ENCODE peak calls at places on chromosomes 1 and 21, in seven cellular contexts. X is sigmoid colon, O is Peyer's patch, A is IMR-90, C is body of pancreas, R is tibial nerve, B is GM12891. H is an unnamed sample.

GRCh38 chr1:65253800-65254319 is 55.5 kb upstream of the DNAJC6 start:
- DNase-seq in R (no peak), C (no peak), O (no peak), X (no peak), B (no peak), A (no peak), H (no peak)

GRCh38 chr1:114062646-114063045 is 83.4 kb downstream of the OLFML3 start:
- DNase-seq in C (no peak), B (no peak), X (no peak), R (no peak), O (no peak), A (no peak), H (no peak)

GRCh38 chr1:9338354-9339250 is 45.9 kb downstream of the SPSB1 start:
- DNase-seq in C (no peak), A (no peak), B (no peak), R (no peak), O (no peak), X (peak), H (no peak)

GRCh38 chr1:47655521-47656300 is 217.9 kb downstream of the FOXD2 start:
- DNase-seq in B (no peak), C (no peak), A (no peak), O (no peak), R (no peak), X (peak), H (no peak)

GRCh38 chr1:205474571-205474970 is 18.7 kb upstream of the BLACAT1 start:
- DNase-seq in B (no peak), R (no peak), X (no peak), C (no peak), A (no peak), O (no peak), H (no peak)

GRCh38 chr1:151985270-151985669 is 8.4 kb downstream of the S100A10 start:
- DNase-seq in B (no peak), C (no peak), O (no peak), A (no peak), R (no peak), X (no peak), H (no peak)

GRCh38 chr1:23215751-23216449 is 1.4 kb downstream of the HTR1D start:
- DNase-seq in C (no peak), O (no peak), R (no peak), B (no peak), X (no peak), A (no peak), H (no peak)

GRCh38 chr1:67645495-67646144 is 39.4 kb upstream of the GADD45A start:
- DNase-seq in A (no peak), O (peak), R (peak), X (peak), C (peak), B (no peak), H (no peak)

GRCh38 chr1:56073614-56074356 is 505.6 kb downstream of the PLPP3 start:
- DNase-seq in A (peak), X (peak), O (no peak), C (peak), R (peak), B (no peak), H (peak)

GRCh38 chr1:247145279-247145678 is 26.5 kb downstream of the ZNF124 start:
- DNase-seq in R (no peak), O (no peak), X (no peak), A (no peak), B (no peak), C (no peak), H (no peak)

GRCh38 chr1:206507395-206508129 is at the start of gene RASSF5:
- DNase-seq in B (peak), C (peak), A (peak), X (peak), R (peak), O (peak), H (peak)

GRCh38 chr1:44808063-44808937 is at the start of gene BTBD19:
- DNase-seq in X (peak), B (no peak), O (peak), R (peak), A (peak), C (peak), H (peak)

GRCh38 chr1:181094402-181094801 is 5.9 kb downstream of the IER5 start:
- DNase-seq in B (no peak), R (no peak), X (no peak), C (no peak), A (no peak), O (no peak), H (no peak)

GRCh38 chr1:204345941-204346678 is 13.6 kb downstream of the PLEKHA6 start:
- DNase-seq in A (no peak), C (no peak), B (no peak), O (peak), X (no peak), R (no peak), H (no peak)

GRCh38 chr1:241611063-241611462 is 29.1 kb downstream of the CHML start:
- DNase-seq in O (no peak), A (peak), C (no peak), B (peak), R (peak), X (no peak), H (peak)

GRCh38 chr1:213939888-213940287 is 47.9 kb upstream of the PROX1 start:
- DNase-seq in X (no peak), R (no peak), C (no peak), B (no peak), A (no peak), O (no peak), H (no peak)

GRCh38 chr1:244836598-244836997 is 1.1 kb downstream of the COX20 start:
- DNase-seq in X (no peak), C (no peak), R (no peak), A (peak), B (no peak), O (no peak), H (peak)

GRCh38 chr1:18651727-18652126 is 21.1 kb downstream of the PAX7 start:
- DNase-seq in O (no peak), A (no peak), C (no peak), R (no peak), X (no peak), B (no peak), H (no peak)

GRCh38 chr1:43868741-43869067 is 64.9 kb upstream of the ARTN start:
- DNase-seq in O (no peak), B (no peak), X (no peak), C (no peak), A (peak), R (peak), H (no peak)

GRCh38 chr1:16017461-16018303 is at the start of gene HSPB7:
- DNase-seq in A (peak), B (no peak), O (no peak), R (peak), X (peak), C (peak), H (no peak)

GRCh38 chr1:52098139-52098871 is 42.2 kb downstream of the BTF3L4 start:
- DNase-seq in C (no peak), A (no peak), R (no peak), B (no peak), O (no peak), X (no peak), H (no peak)

GRCh38 chr1:162087118-162087517 is 17.6 kb downstream of the NOS1AP start:
- DNase-seq in O (no peak), R (no peak), C (no peak), B (no peak), X (no peak), A (no peak), H (no peak)

GRCh38 chr21:45644041-45644906 is 749 bp downstream of the PCBP3 start:
- DNase-seq in A (no peak), B (no peak), O (peak), R (no peak), C (no peak), X (no peak), H (no peak)

GRCh38 chr1:66364578-66365391 is 169.2 kb upstream of the SGIP1 start:
- DNase-seq in A (peak), O (no peak), C (no peak), B (no peak), R (no peak), X (no peak), H (no peak)

GRCh38 chr1:232578681-232579195 is 51.2 kb downstream of the SIPA1L2 start:
- DNase-seq in R (no peak), X (no peak), A (no peak), O (no peak), C (no peak), B (no peak), H (no peak)

GRCh38 chr1:209831615-209832014 is 3.8 kb downstream of the UTP25 start:
- DNase-seq in X (no peak), R (no peak), C (no peak), O (no peak), B (no peak), A (peak), H (no peak)

GRCh38 chr1:209830722-209831121 is 3.0 kb downstream of the UTP25 start:
- DNase-seq in O (no peak), X (no peak), R (no peak), B (no peak), C (no peak), A (no peak), H (no peak)

GRCh38 chr1:209825591-209826433 is 2.0 kb upstream of the UTP25 start:
- DNase-seq in A (no peak), O (no peak), B (no peak), R (no peak), C (no peak), X (no peak), H (no peak)

GRCh38 chr1:209829716-209830115 is 1.9 kb downstream of the UTP25 start:
- DNase-seq in C (no peak), B (no peak), O (no peak), A (peak), R (no peak), X (no peak), H (no peak)

DNA sequence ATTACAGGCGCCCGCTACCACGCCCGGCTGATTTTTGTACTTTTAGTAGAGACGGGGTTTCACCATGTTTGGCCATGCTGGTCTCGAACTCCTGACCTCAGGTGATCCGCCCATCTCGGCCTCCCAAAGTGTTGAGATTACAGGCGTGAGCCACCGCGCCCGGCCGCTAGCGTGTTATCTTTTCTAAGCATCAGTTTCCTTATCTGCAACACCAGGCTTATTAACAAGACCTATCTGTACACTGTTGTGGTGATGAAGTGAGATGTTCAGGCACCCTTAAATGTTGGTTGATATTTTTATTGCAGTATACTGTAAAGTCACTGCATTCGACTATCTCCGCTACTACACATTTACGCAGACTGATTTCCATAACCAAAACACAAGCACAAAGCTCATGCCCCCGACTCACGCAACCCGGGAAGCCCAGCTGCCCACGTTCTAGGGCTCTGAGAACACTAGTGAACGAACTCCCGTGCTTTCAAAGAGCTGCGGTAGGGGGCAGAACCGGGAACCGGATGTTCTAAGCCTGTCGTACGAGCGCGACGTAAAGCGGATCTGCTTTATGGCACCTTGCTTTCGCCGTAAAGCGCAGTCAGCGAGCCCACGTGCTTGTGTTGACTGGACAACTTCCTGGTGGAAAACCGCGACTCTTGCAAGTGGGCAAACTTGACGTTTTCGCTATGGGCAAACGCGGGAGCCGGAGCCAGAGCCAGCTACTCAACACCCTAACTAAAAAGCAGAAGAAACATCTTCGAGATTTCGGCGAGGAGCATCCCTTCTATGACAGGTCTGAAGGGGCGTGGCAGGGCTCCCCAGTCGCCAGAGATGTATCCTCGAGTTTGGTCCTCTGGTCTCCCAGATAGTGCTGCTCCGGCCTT is at the start of gene UTP25:
- DNase-seq in O (peak), R (peak), C (peak), X (peak), B (peak), A (peak), H (peak)
- TF ChIP-seq POLR2A in O (peak), R (no peak), C (peak), X (no peak), B (peak), A (no peak), H (peak)

GRCh38 chr1:93179886-93180722 is at the start of gene TMED5:
- DNase-seq in X (peak), O (peak), B (peak), A (peak), C (peak), R (peak), H (peak)
- TF ChIP-seq POLR2A in X (peak), O (peak), B (peak), A (peak), C (peak), R (peak), H (peak)

DNA sequence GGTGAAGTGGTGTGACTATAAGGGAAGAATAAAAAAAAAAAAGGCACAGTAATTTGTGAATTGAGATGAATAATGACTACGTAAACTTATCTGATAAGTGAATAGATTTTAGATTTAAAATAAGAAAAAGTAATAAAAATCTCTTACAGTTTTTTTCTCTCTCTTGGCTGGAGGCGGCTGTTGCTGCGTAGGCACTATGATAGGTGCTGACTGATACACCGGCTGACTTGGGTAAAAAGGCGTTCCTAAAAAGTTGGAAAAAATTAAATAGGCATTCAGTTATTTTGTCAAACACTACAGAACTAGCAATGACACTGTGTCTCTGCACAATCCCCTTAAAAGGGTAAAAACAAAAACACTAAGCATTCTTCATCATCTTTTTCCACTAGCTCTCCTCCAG is 185.7 kb upstream of the HP1BP3 start:
- DNase-seq in A (no peak), X (no peak), C (no peak), O (no peak), B (no peak), R (no peak), H (no peak)
- TF ChIP-seq POLR2A in A (no peak), X (no peak), C (no peak), O (no peak), B (no peak), R (no peak), H (no peak)

DNA sequence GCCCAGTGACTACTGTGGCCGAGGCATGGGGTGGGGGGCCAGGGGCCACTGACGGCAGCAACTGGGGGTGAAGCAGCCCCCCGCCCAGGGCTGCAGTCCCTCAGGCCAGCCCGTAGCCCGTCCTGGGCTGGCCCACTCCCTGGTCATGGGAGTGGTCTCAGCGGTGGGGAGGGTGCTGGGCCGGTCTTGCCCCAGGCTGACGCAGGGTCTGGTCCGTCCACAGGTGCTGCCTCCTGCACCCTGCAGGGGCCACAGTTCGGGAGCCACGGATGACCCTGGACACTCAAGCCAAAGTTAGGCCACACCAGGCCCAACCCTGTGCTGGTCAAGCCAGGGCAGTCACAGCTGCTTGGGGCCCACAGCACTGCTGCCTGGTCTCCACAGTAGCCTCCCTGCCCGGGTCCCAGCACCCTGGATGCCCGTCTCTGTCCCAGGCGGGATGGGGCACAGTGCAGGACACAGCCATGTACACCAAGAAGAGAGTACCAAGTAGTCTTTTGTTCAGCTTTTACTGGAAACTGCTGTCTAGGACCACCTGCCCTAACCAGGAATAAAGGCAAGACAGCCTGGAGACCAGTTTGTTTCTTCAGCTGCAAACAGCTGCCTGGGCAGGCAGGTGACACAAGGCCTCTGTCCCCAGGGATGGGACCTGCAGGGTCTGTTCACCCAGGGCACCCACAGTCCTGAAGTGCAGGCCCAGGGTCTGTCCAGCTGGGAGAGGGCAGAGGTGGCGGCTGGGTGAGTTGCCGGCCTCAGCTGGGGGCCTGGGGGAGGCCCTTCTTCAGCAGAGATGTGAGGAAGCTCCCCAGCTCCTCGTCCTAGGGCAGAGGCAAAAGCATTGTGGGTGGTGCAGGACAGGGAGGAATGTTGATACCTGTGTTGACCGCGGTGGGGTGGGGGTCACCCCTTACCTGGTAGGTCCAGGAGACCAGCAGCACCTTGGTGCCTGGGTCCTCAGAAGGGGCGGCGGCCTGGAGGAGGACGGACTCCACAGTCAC is 3.0 kb downstream of the PUSL1 start:
- DNase-seq in R (no peak), C (no peak), O (no peak), B (no peak), X (no peak), A (no peak), H (no peak)
- TF ChIP-seq POLR2A in R (no peak), C (no peak), O (no peak), B (no peak), X (no peak), A (no peak), H (no peak)

DNA sequence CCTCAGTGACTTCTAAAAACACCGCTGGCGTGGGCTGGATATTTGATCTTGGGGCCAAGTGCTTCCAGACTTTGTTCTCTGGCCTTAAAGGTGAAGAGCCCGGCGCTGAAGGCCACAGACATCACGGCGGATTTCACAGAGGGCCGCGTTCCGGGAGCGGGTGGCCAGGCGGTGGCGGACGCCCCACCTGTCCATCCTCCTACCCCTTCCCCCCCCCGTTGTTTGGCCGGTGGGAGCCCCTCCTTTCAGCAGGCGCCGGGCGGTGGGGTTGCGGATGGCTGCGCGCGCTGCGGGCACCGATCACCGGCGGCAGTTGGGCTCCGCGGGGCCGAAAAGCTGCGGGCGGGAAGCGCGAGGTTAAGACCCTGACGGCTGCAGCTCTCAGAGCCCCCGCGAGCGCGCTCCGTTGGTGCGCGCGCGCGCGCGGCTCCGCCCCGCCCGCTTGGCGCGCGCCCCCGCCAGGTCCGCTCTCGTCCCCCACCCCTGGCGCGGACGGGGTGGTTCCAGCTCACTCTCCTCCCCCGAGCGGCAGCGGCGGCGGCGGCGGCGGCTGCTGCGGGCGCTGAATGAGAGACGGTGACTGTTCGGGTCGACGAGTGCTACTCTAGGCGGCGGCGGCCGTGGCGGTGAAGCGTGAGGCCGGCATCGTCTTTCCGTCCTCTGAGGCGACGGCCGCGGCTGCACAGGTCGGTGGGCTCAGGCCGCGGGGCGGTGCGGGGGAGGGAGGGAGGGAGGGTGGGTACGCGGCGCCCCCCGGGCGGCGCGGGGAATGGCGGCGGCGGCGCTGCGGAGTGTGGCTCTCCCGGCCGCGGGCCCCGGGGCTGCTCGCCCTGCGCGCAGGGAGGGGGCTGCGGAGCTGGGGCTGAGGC is at the start of gene RALGPS2:
- DNase-seq in X (peak), C (peak), O (peak), B (peak), R (peak), A (peak), H (peak)
- TF ChIP-seq POLR2A in X (no peak), C (peak), O (peak), B (no peak), R (no peak), A (no peak), H (peak)

GRCh38 chr1:53145942-53146708 is 3.7 kb upstream of the SLC1A7 start:
- DNase-seq in O (peak), C (peak), B (no peak), X (peak), R (no peak), A (peak), H (no peak)
- TF ChIP-seq POLR2A in O (peak), C (peak), B (no peak), X (no peak), R (no peak), A (peak), H (no peak)

GRCh38 chr1:154975409-154976205 is 1.1 kb downstream of the CKS1B start:
- DNase-seq in A (peak), C (peak), O (peak), R (peak), B (no peak), X (peak), H (peak)
- TF ChIP-seq POLR2A in A (peak), C (no peak), O (peak), R (no peak), B (peak), X (no peak), H (no peak)

H was measured in erythroblast.